ENCODE peak calls at places on chromosomes 5 and 9, in seven cellular contexts. J is mesenteric fat pad; M is lower lobe of right lung; E is stimulated activated CD4-positive, alpha-beta T cell treated with anti-CD3 and anti-CD28 coated beads, Interleukin-15, amount 100 ng/mL, for 48 hours; H is iPS DF 19.7; C is SW 1271; P is ELR. Q is an unnamed sample.

GRCh38 chr9:133114451-133114885 is 6.6 kb downstream of the RALGDS start:
- DNase-seq in J (no peak), M (peak), E (no peak), H (no peak), C (no peak), P (peak), Q (no peak)

GRCh38 chr9:27460225-27461023 is 63.7 kb upstream of the IFNK start:
- DNase-seq in J (no peak), M (no peak), E (no peak), H (no peak), C (no peak), P (peak), Q (no peak)

GRCh38 chr9:93127395-93127911 is 6.6 kb downstream of the NINJ1 start:
- DNase-seq in J (peak), M (peak), E (no peak), H (no peak), C (no peak), P (no peak), Q (no peak)

GRCh38 chr9:136648746-136649145 is 14.0 kb upstream of the EGFL7 start:
- DNase-seq in J (no peak), M (peak), E (no peak), H (no peak), C (no peak), P (no peak), Q (no peak)

GRCh38 chr5:179974946-179975712 is 67.4 kb upstream of the TBC1D9B start:
- DNase-seq in J (no peak), M (peak), E (peak), H (peak), C (no peak), P (peak), Q (no peak)

GRCh38 chr9:121631115-121631514 is 20.3 kb upstream of the DAB2IP start:
- DNase-seq in J (no peak), M (no peak), E (no peak), H (no peak), C (no peak), P (no peak), Q (no peak)

GRCh38 chr5:107472620-107473064 is 198.1 kb downstream of the EFNA5 start:
- DNase-seq in J (no peak), M (no peak), E (no peak), H (peak), C (no peak), P (no peak), Q (no peak)

GRCh38 chr5:149739371-149739770 is 9.3 kb downstream of the PPARGC1B start:
- DNase-seq in J (no peak), M (no peak), E (no peak), H (no peak), C (no peak), P (no peak), Q (no peak)

GRCh38 chr5:80125962-80126480 is 90.9 kb downstream of the THBS4 start:
- DNase-seq in J (no peak), M (no peak), E (no peak), H (no peak), C (no peak), P (peak), Q (no peak)

GRCh38 chr5:51518607-51519006 is 135.4 kb downstream of the ISL1 start:
- DNase-seq in J (no peak), M (no peak), E (no peak), H (no peak), C (no peak), P (no peak), Q (no peak)

GRCh38 chr5:147455321-147455720 is 54.5 kb downstream of the DPYSL3 start:
- DNase-seq in J (no peak), M (no peak), E (no peak), H (no peak), C (no peak), P (peak), Q (no peak)

GRCh38 chr9:129141066-129142041 is 30.1 kb downstream of the PTPA start:
- DNase-seq in J (no peak), M (no peak), E (no peak), H (no peak), C (no peak), P (peak), Q (peak)

GRCh38 chr5:81579525-81579924 is 171.4 kb downstream of the SSBP2 start:
- DNase-seq in J (no peak), M (no peak), E (no peak), H (no peak), C (no peak), P (peak), Q (no peak)

GRCh38 chr9:94867842-94868312 is 141.4 kb downstream of the AOPEP start:
- DNase-seq in J (no peak), M (no peak), E (no peak), H (no peak), C (peak), P (peak), Q (no peak)

GRCh38 chr5:54257366-54258118 is 52.8 kb downstream of the ARL15 start:
- DNase-seq in J (no peak), M (no peak), E (no peak), H (no peak), C (no peak), P (no peak), Q (no peak)

GRCh38 chr5:33260098-33260497 is 180.7 kb upstream of the TARS1 start:
- DNase-seq in J (no peak), M (no peak), E (no peak), H (no peak), C (no peak), P (peak), Q (no peak)

GRCh38 chr5:93192107-93192506 is 388.9 kb downstream of the NR2F1-AS1 start:
- DNase-seq in J (no peak), M (no peak), E (no peak), H (no peak), C (peak), P (peak), Q (no peak)

GRCh38 chr9:35518981-35519679 is 29.2 kb downstream of the RUSC2 start:
- DNase-seq in J (no peak), M (no peak), E (no peak), H (no peak), C (no peak), P (peak), Q (no peak)

GRCh38 chr5:15013654-15014463 is 142.3 kb upstream of the ANKH start:
- DNase-seq in J (no peak), M (no peak), E (no peak), H (peak), C (peak), P (peak), Q (no peak)

GRCh38 chr5:14771195-14771594 is 100.4 kb downstream of the ANKH start:
- DNase-seq in J (no peak), M (no peak), E (no peak), H (no peak), C (no peak), P (no peak), Q (no peak)

GRCh38 chr5:155953335-155953734 is 373.6 kb upstream of the SGCD start:
- DNase-seq in J (no peak), M (no peak), E (no peak), H (no peak), C (no peak), P (no peak), Q (no peak)

GRCh38 chr5:36200513-36200912 is 41.2 kb downstream of the NADK2 start:
- DNase-seq in J (no peak), M (no peak), E (no peak), H (no peak), C (no peak), P (peak), Q (no peak)

GRCh38 chr9:129761901-129762359 is 9.1 kb upstream of the PTGES start:
- DNase-seq in J (no peak), M (no peak), E (no peak), H (no peak), C (no peak), P (peak), Q (no peak)

GRCh38 chr5:181260720-181261319 is at the start of gene TRIM52:
- DNase-seq in J (peak), M (peak), E (peak), H (peak), C (no peak), P (peak), Q (peak)

GRCh38 chr5:33888582-33888981 is 3.2 kb downstream of the ADAMTS12 start:
- DNase-seq in J (no peak), M (no peak), E (no peak), H (no peak), C (no peak), P (peak), Q (no peak)

GRCh38 chr5:105907016-105907415 is 1763.7 kb downstream of the EFNA5 start:
- DNase-seq in J (no peak), M (no peak), E (no peak), H (no peak), C (no peak), P (no peak), Q (no peak)

GRCh38 chr5:40572947-40573346 is 106.8 kb upstream of the PTGER4 start:
- DNase-seq in J (no peak), M (no peak), E (no peak), H (no peak), C (no peak), P (no peak), Q (no peak)

GRCh38 chr5:67355135-67355729 is 158.6 kb upstream of the CD180 start:
- DNase-seq in J (no peak), M (no peak), E (no peak), H (no peak), C (no peak), P (no peak), Q (no peak)

GRCh38 chr5:50836356-50836755 is 169.9 kb downstream of the PARP8 start:
- DNase-seq in J (no peak), M (no peak), E (no peak), H (no peak), C (no peak), P (no peak), Q (no peak)

Q was measured in coronary artery.